ENCODE peak calls at places on chromosomes 2 and 18, in seven cellular contexts. W, B, T, C, V, S and X are unnamed samples.

GRCh38 chr2:157246212-157247067 is 11.1 kb upstream of the GALNT5 start:
- DNase-seq in S (peak), B (peak), T (peak), W (no peak), C (no peak), V (no peak), X (peak)

GRCh38 chr2:96888082-96889011 is 18.5 kb upstream of the SEMA4C start:
- DNase-seq in W (peak), S (peak), V (no peak), C (peak), B (no peak), T (no peak), X (peak)

GRCh38 chr2:165471349-165471975 is 2.0 kb downstream of the CSRNP3 start:
- DNase-seq in T (no peak), C (no peak), S (no peak), B (no peak), V (no peak), W (no peak), X (no peak)

GRCh38 chr18:80108122-80108536 is 933 bp upstream of the ADNP2 start:
- DNase-seq in T (no peak), C (no peak), W (no peak), V (peak), B (no peak), S (no peak), X (no peak)

GRCh38 chr2:159694500-159695040 is 17.7 kb upstream of the MARCHF7 start:
- DNase-seq in S (no peak), C (no peak), V (no peak), B (no peak), W (no peak), T (no peak), X (no peak)

GRCh38 chr2:27264753-27265535 is 2.1 kb upstream of the SLC30A3 start:
- DNase-seq in B (peak), W (peak), T (peak), V (peak), C (peak), S (peak), X (peak)

GRCh38 chr18:42545825-42546224 is 569.7 kb downstream of the RIT2 start:
- DNase-seq in C (no peak), B (peak), V (no peak), T (no peak), S (peak), W (no peak), X (peak)

GRCh38 chr2:39513641-39514094 is 76.6 kb upstream of the MAP4K3 start:
- DNase-seq in T (peak), V (no peak), B (peak), S (peak), C (peak), W (peak), X (peak)

GRCh38 chr18:27750014-27750413 is 426.9 kb downstream of the CDH2 start:
- DNase-seq in C (peak), S (peak), V (no peak), B (peak), T (peak), W (no peak), X (peak)

GRCh38 chr2:239376942-239377531 is 23.8 kb downstream of the HDAC4 start:
- DNase-seq in T (no peak), S (no peak), W (no peak), C (no peak), V (no peak), B (no peak), X (no peak)

GRCh38 chr2:72603481-72603880 is 222.4 kb downstream of the EXOC6B start:
- DNase-seq in T (no peak), V (no peak), S (peak), B (no peak), W (no peak), C (no peak), X (no peak)

GRCh38 chr18:76506974-76507764 is 12.1 kb upstream of the ZNF516 start:
- DNase-seq in W (no peak), T (no peak), S (no peak), V (no peak), B (no peak), C (no peak), X (no peak)

GRCh38 chr2:99787011-99787410 is 297.2 kb upstream of the REV1 start:
- DNase-seq in B (no peak), V (no peak), W (no peak), C (no peak), T (no peak), S (no peak), X (no peak)

GRCh38 chr2:85892216-85892944 is 3.6 kb upstream of the ST3GAL5 start:
- DNase-seq in V (no peak), C (no peak), S (no peak), W (no peak), B (no peak), T (no peak), X (no peak)

GRCh38 chr2:145752091-145752806 is 1232.3 kb upstream of the ZEB2 start:
- DNase-seq in T (peak), S (peak), W (no peak), V (no peak), B (peak), C (peak), X (peak)

GRCh38 chr18:2515908-2516625 is 55.2 kb downstream of the METTL4 start:
- DNase-seq in W (no peak), S (peak), B (peak), V (no peak), C (peak), T (no peak), X (peak)

GRCh38 chr2:130307850-130308249 is 34.8 kb upstream of the IMP4 start:
- DNase-seq in V (no peak), W (no peak), B (no peak), S (no peak), T (no peak), C (no peak), X (no peak)

GRCh38 chr2:175476950-175477349 is 295.4 kb upstream of the ATP5MC3 start:
- DNase-seq in T (no peak), S (no peak), V (peak), B (no peak), W (peak), C (peak), X (no peak)

GRCh38 chr18:48605408-48605845 is 66.6 kb downstream of the CTIF start:
- DNase-seq in S (peak), B (peak), V (no peak), T (peak), W (no peak), C (no peak), X (peak)

GRCh38 chr18:39841133-39842041 is 2113.6 kb upstream of the PIK3C3 start:
- DNase-seq in V (peak), S (peak), T (peak), W (no peak), C (peak), B (peak), X (peak)

GRCh38 chr2:117785740-117786139 is 28.8 kb upstream of the DDX18 start:
- DNase-seq in V (no peak), T (peak), C (peak), B (peak), W (no peak), S (peak), X (peak)

GRCh38 chr2:60463249-60463648 is 90.2 kb downstream of the BCL11A start:
- DNase-seq in T (no peak), S (no peak), B (no peak), V (no peak), C (no peak), W (peak), X (no peak)

GRCh38 chr2:224417361-224417729 is 15.4 kb upstream of the FAM124B start:
- DNase-seq in W (no peak), T (no peak), C (no peak), V (no peak), B (no peak), S (no peak), X (no peak)

GRCh38 chr2:168156661-168157060 is 90.7 kb downstream of the STK39 start:
- DNase-seq in V (peak), B (peak), W (peak), S (peak), C (no peak), T (no peak), X (peak)

GRCh38 chr18:58903533-58903932 is 38.9 kb downstream of the ZNF532 start:
- DNase-seq in S (no peak), C (no peak), V (no peak), B (no peak), W (no peak), T (no peak), X (no peak)

GRCh38 chr2:226906439-226906796 is 70.6 kb downstream of the RHBDD1 start:
- DNase-seq in W (no peak), V (no peak), C (no peak), B (no peak), T (no peak), S (no peak), X (no peak)

GRCh38 chr2:98634406-98635092 is 26.2 kb downstream of the UNC50 start:
- DNase-seq in V (no peak), S (peak), W (no peak), B (peak), T (peak), C (no peak), X (no peak)

GRCh38 chr18:57004366-57005121 is 142.3 kb upstream of the BOD1L2 start:
- DNase-seq in T (no peak), V (no peak), C (no peak), W (no peak), B (peak), S (peak), X (peak)

GRCh38 chr2:217900010-217900779 is 102.6 kb downstream of the TNS1 start:
- DNase-seq in W (no peak), B (no peak), T (no peak), C (peak), S (peak), V (no peak), X (peak)

GRCh38 chr2:240557101-240557751 is 562 bp downstream of the ANKMY1 start:
- DNase-seq in W (no peak), B (no peak), V (peak), C (no peak), T (peak), S (no peak), X (no peak)

GRCh38 chr2:240792658-240793312 is 27.2 kb downstream of the KIF1A start:
- DNase-seq in V (peak), W (peak), S (no peak), C (no peak), B (no peak), T (no peak), X (no peak)

GRCh38 chr2:157178865-157179264 is 78.6 kb upstream of the GALNT5 start:
- DNase-seq in T (no peak), W (no peak), B (no peak), V (no peak), C (no peak), S (no peak), X (no peak)

GRCh38 chr2:60819155-60819862 is 62.1 kb upstream of the REL start:
- DNase-seq in C (peak), V (no peak), W (no peak), T (no peak), B (no peak), S (no peak), X (no peak)

DNA sequence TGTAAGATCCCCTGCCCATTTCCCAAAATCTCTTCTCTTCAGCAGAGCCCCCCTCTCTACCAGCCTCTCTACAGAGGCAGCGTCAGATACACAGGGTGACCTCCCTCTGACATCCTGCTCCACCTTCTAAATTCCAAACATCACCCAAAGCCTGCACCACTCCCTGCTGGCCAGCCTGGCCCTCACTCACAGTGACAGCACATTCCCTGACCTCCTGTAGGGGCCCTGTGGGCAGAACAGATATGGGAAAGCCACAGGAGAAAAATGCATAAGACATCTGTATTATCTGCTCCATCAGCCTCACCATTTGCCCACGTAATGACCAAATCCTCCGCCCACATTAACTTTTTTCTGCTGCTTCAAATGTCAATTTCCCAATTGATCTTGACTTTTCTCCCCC is 40.6 kb downstream of the TRABD2A start:
- DNase-seq in T (no peak), S (no peak), W (no peak), V (no peak), B (no peak), C (no peak), X (peak)
- TF ChIP-seq CTCF in T (no peak), S (no peak), W (no peak), V (no peak), B (no peak), C (no peak), X (no peak)

GRCh38 chr2:11496311-11496710 is 30.4 kb upstream of the E2F6 start:
- DNase-seq in C (no peak), V (no peak), T (no peak), B (no peak), S (no peak), W (no peak), X (no peak)
- H3K4me3 ChIP-seq in C (no peak), V (peak), T (peak), B (no peak), S (no peak), W (peak), X (no peak)

GRCh38 chr2:10022886-10023662 is 20.3 kb upstream of the KLF11 start:
- DNase-seq in B (no peak), T (no peak), V (no peak), C (no peak), W (no peak), S (no peak), X (no peak)
- TF ChIP-seq CTCF in B (peak), T (peak), V (no peak), C (no peak), W (peak), S (no peak), X (peak)

DNA sequence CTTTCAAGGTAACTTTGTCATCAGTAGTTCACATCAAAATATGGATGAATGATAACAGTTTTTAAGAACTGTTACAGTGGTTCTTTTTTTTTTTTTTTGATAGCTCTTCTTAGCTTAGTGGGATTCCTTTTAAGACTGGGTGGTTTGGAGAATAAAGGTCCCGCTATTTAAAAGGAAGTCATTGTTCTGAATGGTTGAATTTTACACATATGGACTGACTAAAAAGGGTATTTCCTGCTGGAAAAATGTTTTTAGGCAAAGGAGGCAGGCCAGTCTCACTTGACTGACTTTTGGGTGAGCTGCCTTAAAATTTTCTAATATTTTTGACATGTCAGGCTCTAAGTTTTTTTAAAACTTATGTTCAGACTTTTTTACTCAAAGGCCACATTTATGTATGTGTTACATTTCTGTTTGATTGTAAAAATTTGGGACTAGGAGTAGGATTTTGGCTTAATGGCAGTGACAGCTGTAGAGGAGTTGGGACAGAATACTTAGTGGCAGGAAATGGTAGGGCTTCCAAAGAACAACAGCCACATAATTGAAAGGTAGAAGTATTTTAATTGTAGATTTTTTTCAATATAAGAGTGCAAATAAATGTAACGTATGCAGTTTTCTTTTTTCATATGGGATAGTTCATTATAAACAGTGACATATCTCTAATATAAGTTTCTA is 13.7 kb downstream of the VAPA start:
- DNase-seq in V (no peak), S (no peak), T (no peak), B (no peak), W (no peak), C (no peak), X (no peak)
- H3K4me3 ChIP-seq in V (no peak), S (no peak), T (no peak), B (no peak), W (peak), C (no peak), X (no peak)

GRCh38 chr2:163133602-163134001 is 295.0 kb upstream of the KCNH7 start:
- DNase-seq in S (no peak), W (no peak), T (no peak), C (no peak), V (no peak), B (no peak), X (no peak)

DNA sequence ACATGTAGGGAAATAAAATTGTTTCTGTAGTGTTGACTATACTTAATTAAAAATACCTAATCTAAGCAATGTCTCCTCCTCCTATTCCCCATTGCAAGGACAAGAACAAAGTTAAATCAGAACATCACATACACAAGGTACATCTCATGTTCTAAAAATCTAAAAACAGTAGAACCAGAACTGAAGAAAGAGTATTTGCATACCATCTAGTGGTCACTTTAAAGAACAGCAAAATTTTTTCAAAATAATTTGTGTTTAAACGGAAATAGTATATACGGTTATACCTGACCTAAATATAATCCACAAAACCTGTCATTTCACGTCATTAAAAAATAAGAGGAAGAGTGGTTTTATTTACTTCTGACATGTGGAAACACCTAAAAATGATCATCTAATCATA is 294.3 kb upstream of the KCNH7 start:
- DNase-seq in W (no peak), V (no peak), S (peak), B (peak), C (no peak), T (no peak), X (no peak)
- TF ChIP-seq CTCF in W (peak), V (peak), S (peak), B (peak), C (peak), T (peak), X (peak)

GRCh38 chr2:88637464-88637863 is 10.2 kb upstream of the EIF2AK3 start:
- DNase-seq in S (peak), T (no peak), V (no peak), B (no peak), W (no peak), C (no peak), X (no peak)

GRCh38 chr2:88638743-88639142 is 11.5 kb upstream of the EIF2AK3 start:
- DNase-seq in V (no peak), S (peak), B (peak), T (no peak), W (no peak), C (no peak), X (no peak)

GRCh38 chr2:88639865-88640264 is 12.6 kb upstream of the EIF2AK3 start:
- DNase-seq in W (no peak), B (no peak), T (no peak), S (no peak), C (no peak), V (no peak), X (no peak)

GRCh38 chr2:88636026-88636425 is 8.8 kb upstream of the EIF2AK3 start:
- DNase-seq in S (no peak), V (no peak), T (no peak), B (no peak), C (no peak), W (no peak), X (no peak)

GRCh38 chr2:88638123-88638650 is 10.9 kb upstream of the EIF2AK3 start:
- DNase-seq in B (no peak), C (no peak), V (no peak), W (no peak), T (no peak), S (no peak), X (peak)
- H3K4me3 ChIP-seq in B (no peak), C (no peak), V (no peak), W (no peak), T (no peak), S (no peak), X (no peak)

DNA sequence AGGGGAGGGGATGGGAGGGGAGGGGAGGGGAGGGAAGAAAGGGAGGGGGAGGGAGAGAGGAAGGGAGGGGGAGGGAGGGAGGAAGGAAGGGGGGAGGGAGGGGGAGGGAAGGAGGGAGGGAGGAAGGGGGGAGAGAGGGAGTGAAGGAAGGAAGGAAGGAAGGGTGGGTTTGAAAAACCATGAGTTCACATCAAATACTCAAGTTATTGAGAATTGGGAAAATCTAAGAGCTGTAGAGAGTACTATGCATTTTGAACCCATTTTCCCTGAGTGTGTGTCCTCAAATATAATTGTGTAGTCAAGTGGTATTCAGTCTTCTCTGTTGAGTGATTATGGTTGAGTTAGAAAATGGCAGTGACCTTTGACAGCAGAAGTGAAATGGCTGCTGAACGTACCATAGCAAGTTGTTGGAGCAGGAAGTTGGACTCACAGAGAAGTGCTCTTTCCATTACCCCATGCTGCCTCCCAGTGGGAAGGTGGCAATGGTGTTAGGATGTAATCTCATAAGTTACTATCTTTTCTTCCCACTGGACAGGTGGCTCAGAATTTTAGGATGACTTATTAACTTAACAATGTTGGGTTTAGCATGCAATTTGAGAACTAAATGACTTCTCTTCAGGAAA is 214.6 kb downstream of the SETBP1 start:
- DNase-seq in S (peak), T (no peak), V (peak), W (peak), B (peak), C (peak), X (peak)
- TF ChIP-seq CTCF in S (peak), T (no peak), V (peak), W (peak), B (peak), C (peak), X (peak)